ENCODE peak calls at places on chromosomes 13 and 19, in eight cellular contexts. N is PC-3; S is neural progenitor cell; I is effector memory CD4-positive, alpha-beta T cell; Y is thoracic aorta; X is CD4-positive, alpha-beta T cell; E is upper lobe of left lung; C is breast epithelium. G is an unnamed sample. For H3K27me3 and H3K9me3, the result is how much of the 10 kb centered on the place peaks cover.

GRCh38 chr19:5065717-5066116 is 96.8 kb downstream of the KDM4B start:
- DNase-seq in N (no peak), S (no peak), I (no peak), Y (no peak), X (no peak), E (no peak), C (no peak), G (no peak)

GRCh38 chr13:50375792-50376191 is 360.5 kb downstream of the KCNRG start:
- DNase-seq in N (peak), S (no peak), I (no peak), Y (no peak), X (no peak), E (no peak), C (no peak), G (no peak)

GRCh38 chr13:21124853-21125252 is 51.5 kb downstream of the SKA3 start:
- DNase-seq in N (peak), S (peak), I (no peak), Y (no peak), X (no peak), E (no peak), C (no peak), G (peak)

GRCh38 chr19:16143399-16144215 is at the start of gene HSH2D:
- DNase-seq in N (peak), S (no peak), I (peak), Y (no peak), X (peak), E (peak), C (peak), G (no peak)

GRCh38 chr19:3612901-3613741 is 6.4 kb upstream of the TBXA2R start:
- DNase-seq in N (no peak), S (peak), I (no peak), Y (no peak), X (no peak), E (no peak), C (no peak), G (no peak)

GRCh38 chr13:109900320-109900719 is 113.9 kb upstream of the IRS2 start:
- DNase-seq in N (no peak), S (peak), I (no peak), Y (no peak), X (no peak), E (no peak), C (no peak), G (no peak)

GRCh38 chr13:31350560-31350959 is 150.8 kb downstream of the B3GLCT start:
- DNase-seq in N (no peak), S (no peak), I (no peak), Y (no peak), X (no peak), E (no peak), C (no peak), G (no peak)

GRCh38 chr19:41364546-41365391 is 820 bp upstream of the B9D2 start:
- DNase-seq in N (no peak), S (no peak), I (no peak), Y (no peak), X (no peak), E (no peak), C (no peak), G (no peak)

GRCh38 chr19:7395793-7396192 is 47.1 kb downstream of the ARHGEF18 start:
- DNase-seq in N (peak), S (no peak), I (no peak), Y (no peak), X (no peak), E (no peak), C (no peak), G (no peak)

GRCh38 chr13:101919541-101920306 is 467.2 kb downstream of the ITGBL1 start:
- DNase-seq in N (no peak), S (peak), I (no peak), Y (no peak), X (no peak), E (no peak), C (no peak), G (peak)

GRCh38 chr13:99280166-99280565 is 22.0 kb upstream of the GPR18 start:
- DNase-seq in N (no peak), S (no peak), I (no peak), Y (no peak), X (no peak), E (no peak), C (no peak), G (no peak)

GRCh38 chr13:58081301-58081820 is 449.8 kb downstream of the PCDH17 start:
- DNase-seq in N (no peak), S (no peak), I (no peak), Y (no peak), X (no peak), E (no peak), C (no peak), G (no peak)

GRCh38 chr13:23963947-23964346 is 66.6 kb upstream of the C1QTNF9B start:
- DNase-seq in N (peak), S (no peak), I (no peak), Y (no peak), X (no peak), E (no peak), C (no peak), G (no peak)

GRCh38 chr13:98845726-98846125 is 93.3 kb upstream of the SLC15A1 start:
- DNase-seq in N (no peak), S (no peak), I (no peak), Y (no peak), X (no peak), E (no peak), C (no peak), G (no peak)

GRCh38 chr13:33884506-33885221 is 66.7 kb downstream of the RFC3 start:
- DNase-seq in N (no peak), S (no peak), I (no peak), Y (no peak), X (no peak), E (no peak), C (no peak), G (no peak)

GRCh38 chr19:33734913-33735312 is 61.8 kb upstream of the KCTD15 start:
- DNase-seq in N (no peak), S (no peak), I (no peak), Y (no peak), X (no peak), E (no peak), C (peak), G (no peak)

GRCh38 chr13:109678459-109678858 is 107.9 kb downstream of the IRS2 start:
- DNase-seq in N (no peak), S (no peak), I (no peak), Y (no peak), X (no peak), E (no peak), C (no peak), G (no peak)

GRCh38 chr19:12778020-12778904 is 2.9 kb upstream of the HOOK2 start:
- DNase-seq in N (peak), S (peak), I (peak), Y (no peak), X (peak), E (peak), C (peak), G (peak)

GRCh38 chr19:33301011-33301899 is 1.1 kb downstream of the CEBPA start:
- DNase-seq in N (no peak), S (peak), I (no peak), Y (no peak), X (no peak), E (no peak), C (no peak), G (no peak)

GRCh38 chr13:34570954-34571353 is 371.1 kb upstream of the NBEA start:
- DNase-seq in N (no peak), S (no peak), I (no peak), Y (no peak), X (no peak), E (no peak), C (no peak), G (no peak)

GRCh38 chr13:86838411-86839120 is 832.6 kb upstream of the SLITRK5 start:
- DNase-seq in N (no peak), S (no peak), I (no peak), Y (no peak), X (no peak), E (no peak), C (no peak), G (no peak)

GRCh38 chr13:77760893-77761292 is 63.4 kb downstream of the SLAIN1 start:
- DNase-seq in N (no peak), S (no peak), I (no peak), Y (no peak), X (no peak), E (peak), C (peak), G (no peak)

GRCh38 chr19:35879770-35880317 is 11.5 kb downstream of the APLP1 start:
- DNase-seq in N (peak), S (peak), I (peak), Y (peak), X (peak), E (peak), C (peak), G (peak)

GRCh38 chr19:27654266-27654990 is 1558.5 kb downstream of the UQCRFS1 start:
- DNase-seq in N (no peak), S (no peak), I (no peak), Y (no peak), X (no peak), E (no peak), C (no peak), G (no peak)

GRCh38 chr13:51267581-51267980 is 45.4 kb downstream of the FAM124A start:
- DNase-seq in N (no peak), S (peak), I (no peak), Y (no peak), X (no peak), E (no peak), C (no peak), G (no peak)

GRCh38 chr13:99464441-99464949 is 36.8 kb upstream of the TM9SF2 start:
- DNase-seq in N (no peak), S (no peak), I (no peak), Y (no peak), X (no peak), E (no peak), C (no peak), G (no peak)

GRCh38 chr13:33351324-33351723 is 65.8 kb upstream of the STARD13 start:
- DNase-seq in N (peak), S (no peak), I (no peak), Y (no peak), X (no peak), E (no peak), C (no peak), G (no peak)

GRCh38 chr19:18809149-18809978 is 18.3 kb upstream of the COMP start:
- DNase-seq in N (peak), S (no peak), I (no peak), Y (no peak), X (no peak), E (peak), C (peak), G (no peak)

GRCh38 chr19:39704181-39705044 is at the start of gene LGALS14:
- DNase-seq in N (no peak), S (no peak), I (no peak), Y (no peak), X (no peak), E (no peak), C (no peak), G (no peak)

GRCh38 chr13:102900193-102900608 is 54.4 kb downstream of the ERCC5 start:
- DNase-seq in N (no peak), S (no peak), I (no peak), Y (no peak), X (no peak), E (no peak), C (no peak), G (no peak)

GRCh38 chr13:93066187-93066586 is 160.4 kb upstream of the GPC6 start:
- DNase-seq in N (peak), S (no peak), I (no peak), Y (no peak), X (no peak), E (no peak), C (no peak), G (no peak)

GRCh38 chr13:101917833-101918755 is 465.6 kb downstream of the ITGBL1 start:
- DNase-seq in N (no peak), S (peak), I (no peak), Y (no peak), X (no peak), E (no peak), C (no peak), G (no peak)

GRCh38 chr13:71290963-71291937 is 575.8 kb downstream of the DACH1 start:
- DNase-seq in N (peak), S (no peak), I (peak), Y (no peak), X (peak), E (peak), C (no peak), G (peak)

GRCh38 chr19:12497032-12497431 is 12.4 kb upstream of the ZNF709 start:
- DNase-seq in N (no peak), S (no peak), I (no peak), Y (no peak), X (no peak), E (no peak), C (no peak), G (no peak)

GRCh38 chr13:112984954-112985802 is 16.2 kb downstream of the MCF2L start:
- DNase-seq in N (no peak), S (no peak), I (no peak), Y (no peak), X (no peak), E (no peak), C (no peak), G (no peak)

GRCh38 chr13:112986946-112987345 is 17.9 kb downstream of the MCF2L start:
- DNase-seq in N (no peak), S (no peak), I (no peak), Y (no peak), X (no peak), E (no peak), C (no peak), G (no peak)

GRCh38 chr13:112985803-112986408 is 16.9 kb downstream of the MCF2L start:
- DNase-seq in N (no peak), S (no peak), I (no peak), Y (no peak), X (no peak), E (no peak), C (no peak), G (no peak)

GRCh38 chr13:112986470-112986869 is 17.5 kb downstream of the MCF2L start:
- DNase-seq in N (no peak), S (no peak), I (no peak), Y (no peak), X (no peak), E (no peak), C (no peak), G (no peak)

GRCh38 chr13:112987625-112988024 is 18.6 kb downstream of the MCF2L start:
- DNase-seq in N (no peak), S (no peak), I (no peak), Y (no peak), X (no peak), E (no peak), C (no peak), G (no peak)
- H3K27me3 ChIP-seq in N (under half), S (under half), I (under half), Y (under half), X (under half), E (under half), C (under half), G (under half)

GRCh38 chr19:283395-283794 is 7.8 kb downstream of the PLPP2 start:
- DNase-seq in N (no peak), S (no peak), I (no peak), Y (no peak), X (no peak), E (no peak), C (no peak), G (no peak)
- H3K9me3 ChIP-seq in N (under half), S (under half), I (under half), Y (under half), X (under half), E (under half), C (under half), G (under half)

GRCh38 chr19:51258761-51259160 is 7.9 kb downstream of the SIGLECL1 start:
- DNase-seq in N (no peak), S (no peak), I (no peak), Y (no peak), X (no peak), E (no peak), C (no peak), G (no peak)

GRCh38 chr19:51257471-51257870 is 6.6 kb downstream of the SIGLECL1 start:
- DNase-seq in N (no peak), S (no peak), I (no peak), Y (no peak), X (no peak), E (no peak), C (no peak), G (no peak)

GRCh38 chr19:51253088-51253806 is 2.4 kb downstream of the SIGLECL1 start:
- DNase-seq in N (no peak), S (no peak), I (no peak), Y (no peak), X (no peak), E (no peak), C (no peak), G (no peak)

GRCh38 chr19:51258165-51258564 is 7.3 kb downstream of the SIGLECL1 start:
- DNase-seq in N (no peak), S (no peak), I (no peak), Y (no peak), X (no peak), E (no peak), C (no peak), G (no peak)

GRCh38 chr19:51256053-51256682 is 5.3 kb downstream of the SIGLECL1 start:
- DNase-seq in N (no peak), S (no peak), I (no peak), Y (no peak), X (no peak), E (no peak), C (no peak), G (no peak)
- H3K27me3 ChIP-seq in N (half or more), S (under half), I (under half), Y (under half), X (under half), E (under half), C (under half), G (under half)

GRCh38 chr19:57754091-57754673 is 7.6 kb downstream of the ZNF776 start:
- DNase-seq in N (no peak), S (no peak), I (no peak), Y (no peak), X (no peak), E (no peak), C (no peak), G (no peak)

GRCh38 chr19:57759096-57759495 is 10.4 kb upstream of the ZNF586 start:
- DNase-seq in N (no peak), S (no peak), I (no peak), Y (no peak), X (no peak), E (no peak), C (no peak), G (no peak)

GRCh38 chr19:57757941-57758340 is 11.3 kb downstream of the ZNF776 start:
- DNase-seq in N (no peak), S (no peak), I (no peak), Y (no peak), X (no peak), E (no peak), C (no peak), G (no peak)

DNA sequence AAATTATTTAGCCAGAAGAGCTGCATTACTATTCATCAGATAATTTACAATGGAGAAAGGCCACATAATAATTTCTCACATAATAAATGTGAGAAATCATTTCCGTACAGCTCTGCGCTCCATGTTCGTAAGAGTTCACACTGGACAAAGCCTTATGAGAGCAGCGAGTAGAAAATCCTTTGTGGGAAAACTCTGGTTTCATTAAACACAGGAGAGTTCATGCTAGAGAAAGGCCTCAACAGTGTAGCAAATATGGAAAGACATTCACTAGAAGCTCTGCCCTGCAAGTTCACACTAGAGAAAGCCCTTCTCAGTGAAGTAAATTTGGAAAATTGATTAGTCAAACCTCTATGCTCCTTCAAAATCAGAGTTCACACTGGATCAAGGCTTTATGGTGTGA is 8.4 kb downstream of the ZNF776 start:
- DNase-seq in N (no peak), S (no peak), I (no peak), Y (no peak), X (no peak), E (no peak), C (no peak), G (no peak)
- H3K9me3 ChIP-seq in N (under half), S (under half), I (half or more), Y (half or more), X (half or more), E (half or more), C (half or more), G (under half)

GRCh38 chr19:2288010-2288742 is 6.2 kb upstream of the PEAK3 start:
- DNase-seq in N (no peak), S (no peak), I (no peak), Y (no peak), X (no peak), E (no peak), C (no peak), G (no peak)
- H3K27me3 ChIP-seq in N (under half), S (half or more), I (under half), Y (under half), X (under half), E (under half), C (under half), G (under half)

G was measured in DND-41.